ENCODE peak calls at places on chromosomes 3 and 15, in ten cellular contexts. P is SK-N-SH, V is kidney, F is neuronal stem cell, E is K562, A is Karpas-422, L is HepG2, Y is colonic mucosa, T is DND-41, Z is fibroblast of lung. B is an unnamed sample. For H3K4me1, the result is how much of the 10 kb centered on the place peaks cover.

GRCh38 chr3:177610677-177611654 is 413.7 kb upstream of the TBL1XR1 start:
- DNase-seq in P (no peak), V (no peak), F (no peak), E (no peak), A (no peak), L (peak), Y (peak), T (peak), Z (peak), B (no peak)

GRCh38 chr15:71781965-71782265 is 28.4 kb upstream of the NR2E3 start:
- DNase-seq in P (no peak), V (no peak), F (no peak), E (no peak), A (no peak), L (no peak), Y (no peak), T (no peak), Z (no peak), B (no peak)

GRCh38 chr3:175869398-175869797 is 1010.3 kb downstream of the NAALADL2 start:
- DNase-seq in P (no peak), V (no peak), F (no peak), E (no peak), A (no peak), L (no peak), Y (no peak), T (no peak), Z (no peak), B (no peak)

GRCh38 chr3:42652611-42653302 is 740 bp upstream of the ZBTB47 start:
- DNase-seq in P (peak), V (peak), F (no peak), E (peak), A (peak), L (peak), Y (peak), T (no peak), Z (peak), B (no peak)

GRCh38 chr15:31471731-31472430 is 145.2 kb downstream of the KLF13 start:
- DNase-seq in P (no peak), V (no peak), F (no peak), E (no peak), A (no peak), L (no peak), Y (no peak), T (no peak), Z (peak), B (no peak)

GRCh38 chr15:71822890-71823289 is 12.5 kb downstream of the NR2E3 start:
- DNase-seq in P (no peak), V (no peak), F (no peak), E (no peak), A (no peak), L (no peak), Y (no peak), T (no peak), Z (no peak), B (no peak)

GRCh38 chr15:92693922-92694331 is 38.4 kb upstream of the FAM174B start:
- DNase-seq in P (peak), V (no peak), F (peak), E (peak), A (peak), L (peak), Y (no peak), T (no peak), Z (peak), B (no peak)

GRCh38 chr3:114307841-114308228 is 14.0 kb downstream of the TIGIT start:
- DNase-seq in P (no peak), V (no peak), F (no peak), E (no peak), A (no peak), L (no peak), Y (no peak), T (no peak), Z (no peak), B (no peak)

GRCh38 chr3:46692566-46692983 is 904 bp downstream of the ALS2CL start:
- DNase-seq in P (no peak), V (peak), F (no peak), E (peak), A (no peak), L (no peak), Y (peak), T (no peak), Z (no peak), B (no peak)

GRCh38 chr3:187293514-187293870 is 2.0 kb upstream of the MASP1 start:
- DNase-seq in P (no peak), V (no peak), F (no peak), E (no peak), A (no peak), L (no peak), Y (no peak), T (no peak), Z (no peak), B (no peak)

GRCh38 chr3:126537730-126538281 is 13.9 kb downstream of the CHST13 start:
- DNase-seq in P (no peak), V (peak), F (no peak), E (no peak), A (no peak), L (no peak), Y (no peak), T (no peak), Z (peak), B (no peak)

GRCh38 chr3:143895805-143896204 is 47.5 kb upstream of the SLC9A9 start:
- DNase-seq in P (no peak), V (no peak), F (no peak), E (peak), A (peak), L (no peak), Y (no peak), T (no peak), Z (peak), B (no peak)

GRCh38 chr3:40690696-40691597 is 166.2 kb downstream of the ZNF621 start:
- DNase-seq in P (no peak), V (peak), F (no peak), E (no peak), A (no peak), L (no peak), Y (peak), T (no peak), Z (no peak), B (no peak)

GRCh38 chr15:45088801-45089711 is 24.9 kb downstream of the DUOX2 start:
- DNase-seq in P (no peak), V (no peak), F (no peak), E (no peak), A (no peak), L (peak), Y (no peak), T (no peak), Z (no peak), B (no peak)

GRCh38 chr3:171011109-171011508 is 15.4 kb downstream of the SLC2A2 start:
- DNase-seq in P (no peak), V (no peak), F (no peak), E (no peak), A (no peak), L (no peak), Y (no peak), T (no peak), Z (no peak), B (no peak)

GRCh38 chr3:128052831-128053419 is 688 bp downstream of the SEC61A1 start:
- DNase-seq in P (no peak), V (no peak), F (no peak), E (no peak), A (no peak), L (peak), Y (no peak), T (no peak), Z (peak), B (no peak)

GRCh38 chr3:69822501-69822900 is 83.2 kb downstream of the MITF start:
- DNase-seq in P (no peak), V (no peak), F (no peak), E (no peak), A (no peak), L (no peak), Y (no peak), T (no peak), Z (no peak), B (no peak)

GRCh38 chr15:55894406-55894965 is 98.9 kb downstream of the NEDD4 start:
- DNase-seq in P (no peak), V (no peak), F (no peak), E (no peak), A (no peak), L (no peak), Y (no peak), T (no peak), Z (no peak), B (no peak)

GRCh38 chr3:156633335-156633734 is 41.1 kb upstream of the TIPARP start:
- DNase-seq in P (no peak), V (no peak), F (no peak), E (no peak), A (no peak), L (no peak), Y (no peak), T (no peak), Z (peak), B (no peak)

GRCh38 chr3:11567516-11568467 is 75.9 kb downstream of the VGLL4 start:
- DNase-seq in P (no peak), V (peak), F (no peak), E (no peak), A (no peak), L (no peak), Y (no peak), T (no peak), Z (peak), B (no peak)

GRCh38 chr3:48567090-48567489 is 3.5 kb upstream of the UCN2 start:
- DNase-seq in P (no peak), V (no peak), F (no peak), E (no peak), A (no peak), L (no peak), Y (no peak), T (no peak), Z (no peak), B (no peak)

GRCh38 chr3:45426161-45426560 is 37.8 kb downstream of the LARS2 start:
- DNase-seq in P (no peak), V (no peak), F (peak), E (no peak), A (no peak), L (no peak), Y (no peak), T (no peak), Z (no peak), B (peak)

GRCh38 chr3:46410669-46411068 is 3.6 kb downstream of the CCRL2 start:
- DNase-seq in P (no peak), V (no peak), F (no peak), E (no peak), A (no peak), L (no peak), Y (no peak), T (no peak), Z (no peak), B (no peak)

GRCh38 chr3:151210676-151211381 is 7.8 kb upstream of the GPR171 start:
- DNase-seq in P (no peak), V (no peak), F (no peak), E (no peak), A (no peak), L (peak), Y (peak), T (no peak), Z (no peak), B (no peak)

GRCh38 chr15:49521802-49522201 is 98.8 kb downstream of the FGF7 start:
- DNase-seq in P (no peak), V (no peak), F (no peak), E (no peak), A (peak), L (peak), Y (no peak), T (no peak), Z (no peak), B (no peak)

GRCh38 chr3:171260899-171261298 is 199.3 kb downstream of the TNIK start:
- DNase-seq in P (no peak), V (no peak), F (no peak), E (no peak), A (no peak), L (no peak), Y (no peak), T (no peak), Z (no peak), B (no peak)

GRCh38 chr15:72420580-72420979 is 22.5 kb downstream of the TMEM202 start:
- DNase-seq in P (no peak), V (no peak), F (no peak), E (no peak), A (no peak), L (no peak), Y (no peak), T (no peak), Z (no peak), B (no peak)

GRCh38 chr3:128439226-128439625 is 27.5 kb downstream of the DNAJB8 start:
- DNase-seq in P (no peak), V (peak), F (no peak), E (no peak), A (no peak), L (no peak), Y (no peak), T (no peak), Z (no peak), B (no peak)

GRCh38 chr15:90624278-90624930 is 92.7 kb upstream of the BLM start:
- DNase-seq in P (no peak), V (no peak), F (no peak), E (no peak), A (no peak), L (no peak), Y (no peak), T (no peak), Z (no peak), B (no peak)

GRCh38 chr3:194690501-194691372 is 5.1 kb downstream of the FAM43A start:
- DNase-seq in P (no peak), V (no peak), F (no peak), E (no peak), A (peak), L (peak), Y (no peak), T (no peak), Z (no peak), B (no peak)

GRCh38 chr3:21752749-21753347 is 1.8 kb upstream of the ZNF385D start:
- DNase-seq in P (peak), V (no peak), F (no peak), E (peak), A (peak), L (peak), Y (no peak), T (no peak), Z (peak), B (peak)

GRCh38 chr15:52098328-52098727 is 14.2 kb downstream of the BCL2L10 start:
- DNase-seq in P (no peak), V (no peak), F (no peak), E (no peak), A (no peak), L (no peak), Y (no peak), T (no peak), Z (peak), B (no peak)

GRCh38 chr15:39588531-39589192 is 7.8 kb downstream of the THBS1 start:
- DNase-seq in P (no peak), V (no peak), F (no peak), E (no peak), A (no peak), L (no peak), Y (no peak), T (no peak), Z (peak), B (no peak)

GRCh38 chr3:187223799-187224198 is 26.5 kb downstream of the RTP1 start:
- DNase-seq in P (no peak), V (no peak), F (no peak), E (no peak), A (peak), L (no peak), Y (no peak), T (no peak), Z (no peak), B (no peak)

GRCh38 chr3:142961539-142961938 is 1.9 kb downstream of the PAQR9 start:
- DNase-seq in P (no peak), V (no peak), F (no peak), E (no peak), A (no peak), L (peak), Y (no peak), T (no peak), Z (no peak), B (no peak)

GRCh38 chr3:8851703-8852102 is 82.3 kb upstream of the OXTR start:
- DNase-seq in P (no peak), V (no peak), F (no peak), E (no peak), A (no peak), L (peak), Y (no peak), T (no peak), Z (peak), B (no peak)

DNA sequence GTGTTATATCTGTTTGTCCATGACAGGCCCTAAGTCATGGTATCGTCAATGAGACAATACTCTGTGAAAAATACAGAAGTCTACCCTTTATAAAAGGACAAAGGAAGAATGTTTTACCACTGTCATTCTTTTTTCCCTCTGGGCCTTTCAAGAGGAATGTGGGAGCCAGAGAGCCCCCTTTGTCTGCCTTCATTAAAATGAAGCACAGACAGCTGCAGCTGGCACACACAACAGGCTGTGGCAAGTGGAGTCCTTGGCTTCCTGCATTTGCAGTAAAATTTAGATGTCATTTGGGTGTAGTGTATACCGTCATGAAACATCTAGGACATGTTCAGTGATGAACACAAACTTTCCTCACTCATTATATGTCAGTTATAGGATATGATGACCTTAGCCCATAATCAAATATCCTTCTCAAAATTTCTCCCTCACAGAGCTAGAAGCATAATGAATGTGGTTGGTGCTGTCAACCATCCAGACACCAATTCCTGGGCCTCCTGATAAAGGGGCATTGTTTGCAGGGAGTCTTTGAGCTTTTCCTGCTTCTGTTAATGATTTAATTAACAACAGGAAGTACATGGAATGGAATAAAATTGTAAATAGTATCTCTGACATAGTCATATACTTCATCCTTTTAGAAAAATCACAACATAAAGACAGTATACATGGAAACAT is 76.3 kb downstream of the DHX36 start:
- DNase-seq in P (no peak), V (no peak), F (peak), E (no peak), A (peak), L (peak), Y (no peak), T (no peak), Z (no peak), B (peak)
- H3K9ac ChIP-seq in P (no peak), V (no peak), F (no peak), E (no peak), A (no peak), L (no peak), Y (no peak), T (no peak), Z (no peak), B (no peak)

GRCh38 chr3:71443332-71443731 is 140.2 kb downstream of the FOXP1 start:
- DNase-seq in P (no peak), V (no peak), F (no peak), E (no peak), A (peak), L (no peak), Y (no peak), T (no peak), Z (no peak), B (no peak)
- H3K4me1 ChIP-seq in P (under half), V (under half), F (under half), E (under half), A (half or more), L (under half), Y (under half), T (half or more), Z (under half), B (under half)

DNA sequence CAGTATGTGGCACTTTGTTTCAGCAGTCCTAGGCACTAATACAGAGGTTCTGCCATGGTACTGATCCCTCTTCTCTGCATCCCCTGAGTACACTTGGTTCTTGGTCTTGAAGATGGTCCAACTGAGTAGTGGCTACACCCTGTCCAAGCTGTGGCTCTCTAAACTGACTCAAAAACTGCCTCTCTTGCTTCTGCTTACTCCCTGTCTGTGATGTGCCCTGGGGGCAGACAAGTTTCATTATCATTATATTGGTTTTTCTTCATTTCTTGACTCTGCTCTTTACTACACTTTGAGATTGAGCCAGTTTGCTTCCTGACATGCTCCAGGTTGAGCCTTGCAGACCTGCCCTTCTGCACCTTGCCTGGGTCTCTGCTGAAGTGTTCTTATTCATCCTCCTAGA is 18.9 kb upstream of the ST3GAL6 start:
- DNase-seq in P (no peak), V (no peak), F (no peak), E (no peak), A (no peak), L (no peak), Y (no peak), T (no peak), Z (no peak), B (no peak)
- H3K9ac ChIP-seq in P (no peak), V (no peak), F (no peak), E (no peak), A (no peak), L (no peak), Y (no peak), T (no peak), Z (no peak), B (no peak)

GRCh38 chr3:88059380-88060160 is 515 bp downstream of the ZNF654 start:
- DNase-seq in P (peak), V (peak), F (peak), E (peak), A (peak), L (no peak), Y (peak), T (peak), Z (no peak), B (no peak)
- H3K4me1 ChIP-seq in P (under half), V (under half), F (under half), E (under half), A (under half), L (under half), Y (under half), T (half or more), Z (under half), B (under half)

DNA sequence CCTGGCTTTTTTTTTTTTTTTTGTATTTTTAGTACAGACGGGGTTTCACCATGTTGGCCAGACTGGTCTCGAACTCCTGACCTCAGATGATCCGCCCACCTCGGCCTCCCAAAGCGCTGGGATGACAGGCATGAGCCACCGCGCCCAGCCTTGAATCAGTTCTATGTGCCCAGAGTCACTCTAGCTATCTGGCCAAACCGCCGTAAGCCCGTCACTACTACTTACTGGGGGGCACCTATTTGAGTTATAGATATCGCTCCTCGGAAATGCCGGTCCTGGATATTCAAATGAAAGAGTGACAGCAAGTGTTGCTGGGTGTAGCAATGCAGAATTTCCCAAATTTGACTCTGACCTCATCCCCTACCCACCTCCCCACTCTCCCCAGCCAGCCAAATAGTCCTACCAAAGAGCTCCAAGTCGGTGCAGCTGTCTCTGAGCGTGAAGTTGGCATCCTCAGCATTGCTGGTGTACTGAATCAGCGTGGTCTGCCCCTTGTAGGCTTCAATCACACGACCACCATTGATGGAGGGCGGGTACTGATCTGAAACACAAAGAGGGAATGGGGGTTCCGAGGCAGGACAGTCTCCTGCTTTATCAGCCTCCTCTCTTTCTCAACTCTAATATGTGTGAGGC is 38.1 kb downstream of the MUC20 start:
- DNase-seq in P (no peak), V (no peak), F (no peak), E (no peak), A (no peak), L (no peak), Y (no peak), T (no peak), Z (no peak), B (no peak)
- H3K9ac ChIP-seq in P (no peak), V (no peak), F (no peak), E (no peak), A (no peak), L (no peak), Y (no peak), T (no peak), Z (no peak), B (no peak)